ENCODE peak calls at places on chromosomes 2 and 18, in eight cellular contexts. X, D, V, H, E, C, B and P are unnamed samples.

GRCh38 chr2:205087862-205088261 is 542.6 kb downstream of the PARD3B start:
- DNase-seq in E (no peak), H (no peak), C (no peak), V (no peak), B (no peak), X (no peak), D (no peak), P (no peak)

GRCh38 chr2:224056889-224057288 is 17.8 kb upstream of the SERPINE2 start:
- DNase-seq in E (no peak), D (no peak), H (no peak), V (no peak), B (no peak), C (no peak), X (no peak), P (no peak)

GRCh38 chr2:217673555-217674088 is 329.2 kb downstream of the TNS1 start:
- DNase-seq in V (no peak), C (no peak), D (no peak), X (no peak), E (no peak), H (no peak), B (no peak), P (no peak)

GRCh38 chr2:3608373-3609278 is 13.7 kb downstream of the COLEC11 start:
- DNase-seq in H (no peak), D (no peak), C (no peak), B (no peak), E (no peak), V (no peak), X (no peak), P (no peak)

GRCh38 chr2:100104718-100105677 is 37.4 kb downstream of the AFF3 start:
- DNase-seq in B (no peak), X (no peak), V (no peak), C (no peak), D (peak), E (no peak), H (peak), P (no peak)

GRCh38 chr18:48136051-48136543 is 205.6 kb upstream of the SMAD2 start:
- DNase-seq in B (no peak), C (no peak), E (no peak), V (no peak), D (no peak), H (no peak), X (no peak), P (peak)

GRCh38 chr2:165902929-165903328 is 50.6 kb downstream of the TTC21B start:
- DNase-seq in C (no peak), V (no peak), D (no peak), E (no peak), B (no peak), H (no peak), X (peak), P (peak)

GRCh38 chr2:213288913-213289700 is 4.8 kb downstream of the SPAG16 start:
- DNase-seq in C (no peak), V (no peak), D (no peak), X (peak), E (no peak), B (no peak), H (no peak), P (no peak)

GRCh38 chr2:207046642-207047213 is 107.4 kb downstream of the CPO start:
- DNase-seq in X (peak), E (no peak), D (no peak), V (no peak), H (no peak), C (no peak), B (peak), P (peak)

GRCh38 chr2:91442246-91442905 is 2750.9 kb downstream of the RPIA start:
- DNase-seq in X (no peak), H (peak), V (no peak), C (no peak), D (no peak), B (no peak), E (peak), P (no peak)

GRCh38 chr2:176130153-176130916 is 830 bp downstream of the HOXD8 start:
- DNase-seq in H (no peak), B (no peak), C (no peak), D (no peak), V (no peak), X (peak), E (no peak), P (no peak)

GRCh38 chr2:3078684-3079083 is 298.9 kb downstream of the EIPR1 start:
- DNase-seq in E (no peak), V (no peak), D (no peak), H (no peak), C (no peak), B (no peak), X (no peak), P (peak)

GRCh38 chr2:189782221-189782671 is 1.9 kb downstream of the ORMDL1 start:
- DNase-seq in B (no peak), V (no peak), D (no peak), X (peak), H (no peak), E (no peak), C (no peak), P (peak)

GRCh38 chr2:219442206-219443015 is 7.8 kb downstream of the SPEG start:
- DNase-seq in H (no peak), D (no peak), V (no peak), B (no peak), X (no peak), E (no peak), C (no peak), P (peak)

GRCh38 chr2:39448169-39448502 is 11.1 kb upstream of the MAP4K3 start:
- DNase-seq in V (no peak), H (no peak), B (no peak), X (no peak), D (no peak), E (no peak), C (no peak), P (no peak)

GRCh38 chr2:162524192-162524591 is 180.3 kb downstream of the GCA start:
- DNase-seq in X (no peak), C (no peak), E (no peak), V (no peak), H (no peak), B (no peak), D (no peak), P (no peak)

GRCh38 chr18:67525328-67526110 is 9.0 kb upstream of the DSEL start:
- DNase-seq in D (no peak), V (no peak), H (no peak), C (peak), X (peak), E (no peak), B (no peak), P (peak)

GRCh38 chr2:6392966-6393365 is 472.7 kb downstream of the CMPK2 start:
- DNase-seq in D (no peak), B (no peak), X (no peak), V (no peak), H (no peak), E (no peak), C (no peak), P (no peak)

GRCh38 chr2:235639387-235639786 is 145.5 kb downstream of the AGAP1 start:
- DNase-seq in H (no peak), D (no peak), B (no peak), V (no peak), C (peak), E (no peak), X (peak), P (peak)

GRCh38 chr2:189601043-189601442 is 20.5 kb upstream of the SLC40A1 start:
- DNase-seq in D (no peak), V (no peak), B (no peak), X (peak), C (no peak), H (no peak), E (no peak), P (peak)

GRCh38 chr2:68345129-68345875 is 19.8 kb upstream of the PLEK start:
- DNase-seq in X (peak), B (no peak), C (no peak), D (no peak), H (no peak), V (no peak), E (no peak), P (no peak)

GRCh38 chr2:71282493-71282892 is 49.1 kb upstream of the ZNF638 start:
- DNase-seq in C (no peak), X (peak), D (no peak), E (no peak), V (no peak), H (no peak), B (no peak), P (peak)

GRCh38 chr2:42474765-42475454 is 18.9 kb downstream of the KCNG3 start:
- DNase-seq in E (no peak), V (no peak), C (no peak), X (no peak), H (no peak), B (no peak), D (no peak), P (no peak)

GRCh38 chr2:26976242-26976641 is 5.8 kb downstream of the MAPRE3 start:
- DNase-seq in B (no peak), X (peak), C (no peak), V (no peak), D (no peak), H (no peak), E (no peak), P (peak)

GRCh38 chr2:23620841-23621341 is 235.9 kb downstream of the KLHL29 start:
- DNase-seq in D (no peak), H (no peak), B (no peak), C (peak), V (no peak), E (no peak), X (peak), P (no peak)

GRCh38 chr2:223010641-223011040 is 41.3 kb upstream of the KCNE4 start:
- DNase-seq in V (no peak), H (no peak), E (no peak), C (peak), D (no peak), B (no peak), X (peak), P (no peak)

GRCh38 chr2:44962176-44962695 is 20.7 kb downstream of the SIX3 start:
- DNase-seq in X (no peak), V (no peak), B (no peak), E (no peak), D (no peak), H (no peak), C (no peak), P (no peak)

GRCh38 chr2:175123254-175123653 is 44.7 kb downstream of the ATF2 start:
- DNase-seq in E (no peak), B (no peak), V (no peak), H (no peak), C (no peak), X (no peak), D (no peak), P (no peak)

GRCh38 chr18:77130229-77131099 is 2.1 kb downstream of the MBP start:
- DNase-seq in X (no peak), V (no peak), D (no peak), E (no peak), B (no peak), C (no peak), H (no peak), P (no peak)

GRCh38 chr2:71843391-71843850 is 304.2 kb downstream of the CYP26B1 start:
- DNase-seq in D (no peak), V (no peak), H (no peak), X (peak), B (no peak), E (no peak), C (no peak), P (peak)

GRCh38 chr18:77096936-77097886 is 35.4 kb downstream of the MBP start:
- DNase-seq in X (no peak), H (no peak), C (no peak), V (no peak), D (no peak), E (no peak), B (no peak), P (no peak)

GRCh38 chr2:112880081-112880531 is 30.9 kb upstream of the IL37 start:
- DNase-seq in B (no peak), C (no peak), H (no peak), V (no peak), X (peak), D (no peak), E (no peak), P (peak)

GRCh38 chr2:71851094-71851755 is 296.4 kb downstream of the CYP26B1 start:
- DNase-seq in V (no peak), H (no peak), D (no peak), E (no peak), X (peak), B (no peak), C (no peak), P (peak)

GRCh38 chr2:219509780-219510511 is 4.3 kb upstream of the ASIC4 start:
- DNase-seq in H (peak), B (peak), E (peak), V (no peak), D (peak), X (peak), C (no peak), P (peak)